ENCODE peak calls at places on chromosomes 12 and 14, in five cellular contexts. One of them, this sample, is unnamed.

GRCh38 chr12:16600525-16600924 is 5.4 kb downstream of the LMO3 start:
- DNase-seq in IMR-90: no peak
- DNase-seq in esophagus squamous epithelium: no peak
- DNase-seq in adipocyte: no peak
- DNase-seq in aorta: no peak
- DNase-seq in this sample: no peak

GRCh38 chr14:42961509-42961908 is 1354.8 kb downstream of the LRFN5 start:
- DNase-seq in aorta: no peak
- DNase-seq in adipocyte: no peak
- DNase-seq in esophagus squamous epithelium: no peak
- DNase-seq in IMR-90: no peak
- DNase-seq in this sample: no peak

GRCh38 chr14:103731481-103731880 is 15.9 kb downstream of the ZFYVE21 start:
- DNase-seq in esophagus squamous epithelium: no peak
- DNase-seq in IMR-90: no peak
- DNase-seq in adipocyte: no peak
- DNase-seq in aorta: no peak
- DNase-seq in this sample: no peak

GRCh38 chr14:68450391-68451120 is 342.3 kb downstream of the ZFP36L1 start:
- DNase-seq in esophagus squamous epithelium: no peak
- DNase-seq in IMR-90: no peak
- DNase-seq in adipocyte: no peak
- DNase-seq in aorta: no peak
- DNase-seq in this sample: no peak

GRCh38 chr14:91858536-91859275 is 8.6 kb downstream of the TC2N start:
- DNase-seq in IMR-90: peak; percentile 66
- DNase-seq in aorta: no peak
- DNase-seq in adipocyte: peak; percentile 68
- DNase-seq in esophagus squamous epithelium: no peak
- DNase-seq in this sample: peak; percentile 37

GRCh38 chr12:72289633-72290032 is 17.5 kb downstream of the TRHDE start:
- DNase-seq in adipocyte: no peak
- DNase-seq in esophagus squamous epithelium: no peak
- DNase-seq in IMR-90: peak; percentile 60
- DNase-seq in aorta: no peak
- DNase-seq in this sample: no peak

GRCh38 chr14:70045715-70046535 is 142.8 kb downstream of the SLC8A3 start:
- DNase-seq in adipocyte: peak; percentile 39
- DNase-seq in esophagus squamous epithelium: no peak
- DNase-seq in IMR-90: peak; percentile 48
- DNase-seq in aorta: peak; percentile 55
- DNase-seq in this sample: peak; percentile 32

GRCh38 chr14:94769413-94770250 is at the start of gene GSC:
- DNase-seq in aorta: peak; percentile 50
- DNase-seq in IMR-90: peak; percentile 5
- DNase-seq in adipocyte: peak; percentile 85
- DNase-seq in esophagus squamous epithelium: no peak
- DNase-seq in this sample: peak; percentile 57

GRCh38 chr14:73829526-73830431 is 21.9 kb upstream of the PTGR2 start:
- DNase-seq in adipocyte: peak; percentile 85
- DNase-seq in IMR-90: peak; percentile 76
- DNase-seq in esophagus squamous epithelium: no peak
- DNase-seq in aorta: peak; percentile 61
- DNase-seq in this sample: peak; percentile 43

GRCh38 chr12:93621986-93622385 is 49.5 kb downstream of the SOCS2 start:
- DNase-seq in esophagus squamous epithelium: no peak
- DNase-seq in aorta: no peak
- DNase-seq in IMR-90: peak; percentile 63
- DNase-seq in adipocyte: peak; percentile 35
- DNase-seq in this sample: peak; percentile 59

GRCh38 chr12:5154091-5154490 is 110.4 kb downstream of the KCNA5 start:
- DNase-seq in esophagus squamous epithelium: no peak
- DNase-seq in IMR-90: no peak
- DNase-seq in aorta: no peak
- DNase-seq in adipocyte: no peak
- DNase-seq in this sample: no peak

GRCh38 chr12:98999569-98999968 is 354.5 kb downstream of the APAF1 start:
- DNase-seq in IMR-90: no peak
- DNase-seq in aorta: no peak
- DNase-seq in esophagus squamous epithelium: no peak
- DNase-seq in adipocyte: no peak
- DNase-seq in this sample: no peak

GRCh38 chr12:114403044-114403689 is 2.8 kb downstream of the TBX5 start:
- DNase-seq in adipocyte: no peak
- DNase-seq in esophagus squamous epithelium: no peak
- DNase-seq in aorta: no peak
- DNase-seq in IMR-90: peak; percentile 69
- DNase-seq in this sample: no peak

GRCh38 chr14:94542811-94543449 is 18.3 kb upstream of the SERPINA4 start:
- DNase-seq in aorta: no peak
- DNase-seq in IMR-90: no peak
- DNase-seq in esophagus squamous epithelium: no peak
- DNase-seq in adipocyte: no peak
- DNase-seq in this sample: no peak

GRCh38 chr12:32988982-32989381 is 92.4 kb upstream of the PKP2 start:
- DNase-seq in IMR-90: no peak
- DNase-seq in esophagus squamous epithelium: no peak
- DNase-seq in aorta: no peak
- DNase-seq in adipocyte: no peak
- DNase-seq in this sample: no peak

GRCh38 chr12:21607701-21608100 is 3.1 kb upstream of the GYS2 start:
- DNase-seq in esophagus squamous epithelium: no peak
- DNase-seq in aorta: no peak
- DNase-seq in IMR-90: peak; percentile 33
- DNase-seq in adipocyte: peak; percentile 67
- DNase-seq in this sample: no peak

GRCh38 chr12:6839482-6840201 is 1.1 kb upstream of the GNB3 start:
- DNase-seq in adipocyte: no peak
- DNase-seq in esophagus squamous epithelium: no peak
- DNase-seq in aorta: peak; percentile 38
- DNase-seq in IMR-90: no peak
- DNase-seq in this sample: no peak

GRCh38 chr12:92139634-92140555 is 5.8 kb downstream of the BTG1 start:
- DNase-seq in aorta: no peak
- DNase-seq in IMR-90: peak; percentile 59
- DNase-seq in adipocyte: peak; percentile 49
- DNase-seq in esophagus squamous epithelium: no peak
- DNase-seq in this sample: no peak

GRCh38 chr14:103123634-103124500 is 606 bp downstream of the TNFAIP2 start:
- DNase-seq in esophagus squamous epithelium: no peak
- DNase-seq in IMR-90: no peak
- DNase-seq in aorta: peak; percentile 76
- DNase-seq in adipocyte: no peak
- DNase-seq in this sample: peak; percentile 55

GRCh38 chr14:103500148-103500990 is 22.3 kb downstream of the CKB start:
- DNase-seq in adipocyte: peak; percentile 96
- DNase-seq in aorta: peak; percentile 92
- DNase-seq in IMR-90: peak; percentile 81
- DNase-seq in esophagus squamous epithelium: no peak
- DNase-seq in this sample: peak; percentile 72

GRCh38 chr14:37903561-37904191 is 304.0 kb upstream of the SSTR1 start:
- DNase-seq in adipocyte: peak; percentile 87
- DNase-seq in IMR-90: peak; percentile 59
- DNase-seq in esophagus squamous epithelium: no peak
- DNase-seq in aorta: no peak
- DNase-seq in this sample: no peak

GRCh38 chr14:50340945-50341344 is 28.8 kb downstream of the DMAC2L start:
- DNase-seq in esophagus squamous epithelium: no peak
- DNase-seq in aorta: no peak
- DNase-seq in adipocyte: no peak
- DNase-seq in IMR-90: no peak
- DNase-seq in this sample: no peak

GRCh38 chr12:52050771-52051541 is at the start of gene NR4A1:
- DNase-seq in IMR-90: peak; percentile 95
- DNase-seq in esophagus squamous epithelium: peak; percentile 82
- DNase-seq in adipocyte: peak; percentile 98
- DNase-seq in aorta: peak; percentile 99
- DNase-seq in this sample: peak; percentile 70

GRCh38 chr12:57983150-57983857 is 41.9 kb downstream of the ATP23 start:
- DNase-seq in esophagus squamous epithelium: no peak
- DNase-seq in IMR-90: peak; percentile 67
- DNase-seq in adipocyte: peak; percentile 88
- DNase-seq in aorta: no peak
- DNase-seq in this sample: peak; percentile 35

GRCh38 chr12:12266389-12266872 is 413 bp downstream of the LRP6 start:
- DNase-seq in esophagus squamous epithelium: no peak
- DNase-seq in adipocyte: no peak
- DNase-seq in aorta: peak; percentile 49
- DNase-seq in IMR-90: no peak
- DNase-seq in this sample: no peak

GRCh38 chr14:68655961-68656360 is 136.9 kb downstream of the ZFP36L1 start:
- DNase-seq in aorta: no peak
- DNase-seq in adipocyte: no peak
- DNase-seq in IMR-90: no peak
- DNase-seq in esophagus squamous epithelium: no peak
- DNase-seq in this sample: no peak

GRCh38 chr12:6233121-6233971 is 33.1 kb downstream of the CD9 start:
- DNase-seq in aorta: no peak
- DNase-seq in esophagus squamous epithelium: no peak
- DNase-seq in IMR-90: no peak
- DNase-seq in adipocyte: no peak
- DNase-seq in this sample: no peak

GRCh38 chr14:20632831-20633771 is 8.4 kb downstream of the OR6S1 start:
- DNase-seq in aorta: no peak
- DNase-seq in esophagus squamous epithelium: no peak
- DNase-seq in adipocyte: peak; percentile 83
- DNase-seq in IMR-90: peak; percentile 85
- DNase-seq in this sample: peak; percentile 82

GRCh38 chr12:125186471-125187147 is 121.4 kb downstream of the AACS start:
- DNase-seq in esophagus squamous epithelium: no peak
- DNase-seq in adipocyte: no peak
- DNase-seq in IMR-90: no peak
- DNase-seq in aorta: no peak
- DNase-seq in this sample: no peak

GRCh38 chr14:39368261-39368959 is 63.8 kb downstream of the FBXO33 start:
- DNase-seq in IMR-90: peak; percentile 78
- DNase-seq in esophagus squamous epithelium: no peak
- DNase-seq in aorta: peak; percentile 54
- DNase-seq in adipocyte: peak; percentile 88
- DNase-seq in this sample: peak; percentile 50

GRCh38 chr12:132373967-132374820 is 44.8 kb upstream of the GALNT9 start:
- DNase-seq in adipocyte: peak; percentile 16
- DNase-seq in IMR-90: no peak
- DNase-seq in aorta: no peak
- DNase-seq in esophagus squamous epithelium: no peak
- DNase-seq in this sample: peak; percentile 33

GRCh38 chr14:105902131-105902898 is 375.9 kb downstream of the TMEM121 start:
- DNase-seq in esophagus squamous epithelium: no peak
- DNase-seq in adipocyte: no peak
- DNase-seq in IMR-90: no peak
- DNase-seq in aorta: no peak
- DNase-seq in this sample: no peak

GRCh38 chr14:105899657-105900397 is 373.4 kb downstream of the TMEM121 start:
- DNase-seq in aorta: peak; percentile 31
- DNase-seq in IMR-90: no peak
- DNase-seq in adipocyte: no peak
- DNase-seq in esophagus squamous epithelium: no peak
- DNase-seq in this sample: no peak

GRCh38 chr14:105901226-105901625 is 374.8 kb downstream of the TMEM121 start:
- DNase-seq in aorta: no peak
- DNase-seq in esophagus squamous epithelium: no peak
- DNase-seq in IMR-90: no peak
- DNase-seq in adipocyte: no peak
- DNase-seq in this sample: no peak

GRCh38 chr14:105899071-105899641 is 372.8 kb downstream of the TMEM121 start:
- DNase-seq in aorta: peak; percentile 25
- DNase-seq in adipocyte: no peak
- DNase-seq in IMR-90: no peak
- DNase-seq in esophagus squamous epithelium: no peak
- DNase-seq in this sample: no peak

GRCh38 chr14:105900398-105901160 is 374.2 kb downstream of the TMEM121 start:
- DNase-seq in esophagus squamous epithelium: no peak
- DNase-seq in adipocyte: no peak
- DNase-seq in aorta: peak; percentile 36
- DNase-seq in IMR-90: no peak
- DNase-seq in this sample: no peak
- H3K9me3 ChIP-seq in esophagus squamous epithelium: no peaks in the 10 kb centered on the region
- H3K9me3 ChIP-seq in adipocyte: peaks cover 2% of the 10 kb centered on the region
- H3K9me3 ChIP-seq in aorta: no peaks in the 10 kb centered on the region
- H3K9me3 ChIP-seq in IMR-90: peaks cover 52% of the 10 kb centered on the region
- H3K9me3 ChIP-seq in this sample: no peaks in the 10 kb centered on the region

GRCh38 chr12:43722621-43723020 is 36.0 kb downstream of the PUS7L start:
- DNase-seq in aorta: no peak
- DNase-seq in esophagus squamous epithelium: no peak
- DNase-seq in adipocyte: no peak
- DNase-seq in IMR-90: no peak
- DNase-seq in this sample: no peak
- H3K27me3 ChIP-seq in aorta: no peaks in the 10 kb centered on the region
- H3K27me3 ChIP-seq in esophagus squamous epithelium: no peaks in the 10 kb centered on the region
- H3K27me3 ChIP-seq in adipocyte: no peaks in the 10 kb centered on the region
- H3K27me3 ChIP-seq in IMR-90: no peaks in the 10 kb centered on the region
- H3K27me3 ChIP-seq in this sample: no peaks in the 10 kb centered on the region

DNA sequence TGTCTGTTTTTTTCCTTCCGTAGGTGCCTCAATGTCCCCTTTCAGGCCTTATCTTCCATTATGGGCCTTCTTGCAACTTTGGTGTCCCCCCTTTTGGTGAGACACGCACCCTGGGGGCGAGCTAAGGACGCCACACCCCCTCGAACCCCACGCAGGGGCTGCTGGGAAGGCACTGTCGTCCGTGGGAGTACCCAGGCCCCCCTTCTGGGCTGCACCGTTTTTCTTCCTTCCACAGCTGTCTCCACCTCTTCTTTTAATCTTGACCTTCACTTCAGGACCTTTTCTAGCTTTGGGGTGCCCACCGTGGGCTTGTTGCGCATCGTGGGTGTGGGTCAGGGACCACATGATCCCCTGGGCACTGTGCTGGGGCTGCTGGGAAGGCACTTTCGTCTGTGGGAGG is 271.8 kb downstream of the ALG10 start:
- DNase-seq in IMR-90: no peak
- DNase-seq in adipocyte: no peak
- DNase-seq in esophagus squamous epithelium: no peak
- DNase-seq in aorta: peak; percentile 18
- DNase-seq in this sample: no peak
- H3K9me3 ChIP-seq in IMR-90: peaks cover 73% of the 10 kb centered on the region
- H3K9me3 ChIP-seq in adipocyte: no peaks in the 10 kb centered on the region
- H3K9me3 ChIP-seq in esophagus squamous epithelium: peaks cover 99% of the 10 kb centered on the region
- H3K9me3 ChIP-seq in aorta: no peaks in the 10 kb centered on the region
- H3K9me3 ChIP-seq in this sample: no peaks in the 10 kb centered on the region

GRCh38 chr14:36666416-36667206 is 5.0 kb downstream of the PAX9 start:
- DNase-seq in adipocyte: peak; percentile 59
- DNase-seq in esophagus squamous epithelium: no peak
- DNase-seq in aorta: no peak
- DNase-seq in IMR-90: no peak
- DNase-seq in this sample: no peak

GRCh38 chr14:36664322-36665193 is 2.9 kb downstream of the PAX9 start:
- DNase-seq in adipocyte: peak; percentile 39
- DNase-seq in IMR-90: no peak
- DNase-seq in esophagus squamous epithelium: no peak
- DNase-seq in aorta: no peak
- DNase-seq in this sample: no peak

GRCh38 chr14:36667679-36668078 is 6.0 kb downstream of the PAX9 start:
- DNase-seq in esophagus squamous epithelium: no peak
- DNase-seq in IMR-90: no peak
- DNase-seq in adipocyte: no peak
- DNase-seq in aorta: no peak
- DNase-seq in this sample: no peak

GRCh38 chr14:36663404-36664321 is 2.0 kb downstream of the PAX9 start:
- DNase-seq in IMR-90: no peak
- DNase-seq in aorta: no peak
- DNase-seq in adipocyte: peak; percentile 63
- DNase-seq in esophagus squamous epithelium: no peak
- DNase-seq in this sample: peak; percentile 44

GRCh38 chr14:36665887-36666415 is 4.3 kb downstream of the PAX9 start:
- DNase-seq in aorta: no peak
- DNase-seq in adipocyte: peak; percentile 49
- DNase-seq in esophagus squamous epithelium: no peak
- DNase-seq in IMR-90: no peak
- DNase-seq in this sample: no peak
- H3K27me3 ChIP-seq in aorta: peaks cover 3% of the 10 kb centered on the region
- H3K27me3 ChIP-seq in adipocyte: peaks cover 54% of the 10 kb centered on the region
- H3K27me3 ChIP-seq in esophagus squamous epithelium: no peaks in the 10 kb centered on the region
- H3K27me3 ChIP-seq in IMR-90: peaks cover 60% of the 10 kb centered on the region
- H3K27me3 ChIP-seq in this sample: no peaks in the 10 kb centered on the region